ENCODE peak calls at places on chromosomes 7 and 10, in eight cellular contexts. H, Y, X, R, O, Q, G and T are unnamed samples.

GRCh38 chr7:110283056-110283455 is 807.9 kb upstream of the LRRN3 start:
- DNase-seq in G (no peak), Q (no peak), R (no peak), O (no peak), X (no peak), H (no peak), Y (no peak), T (no peak)

GRCh38 chr7:66099551-66100407 is 14.9 kb upstream of the CRCP start:
- DNase-seq in O (no peak), H (peak), R (peak), X (no peak), Q (peak), G (peak), Y (peak), T (no peak)

GRCh38 chr10:101607124-101607523 is 19.0 kb downstream of the DPCD start:
- DNase-seq in Q (no peak), X (no peak), H (no peak), R (peak), O (no peak), G (no peak), Y (no peak), T (no peak)

GRCh38 chr7:8217200-8218068 is 44.5 kb downstream of the ICA1 start:
- DNase-seq in Q (peak), X (no peak), H (peak), G (peak), R (peak), Y (no peak), O (peak), T (no peak)

GRCh38 chr10:114359041-114359952 is 45.0 kb downstream of the AFAP1L2 start:
- DNase-seq in H (peak), Q (peak), X (no peak), Y (no peak), G (peak), R (no peak), O (no peak), T (no peak)

GRCh38 chr7:17849504-17849903 is 90.8 kb downstream of the SNX13 start:
- DNase-seq in R (no peak), O (no peak), G (peak), X (no peak), H (no peak), Q (peak), Y (no peak), T (no peak)

GRCh38 chr10:43265799-43266721 is 805 bp downstream of the RASGEF1A start:
- DNase-seq in O (peak), H (peak), R (peak), G (no peak), Q (no peak), X (no peak), Y (peak), T (no peak)

GRCh38 chr7:113698556-113699220 is 220.1 kb downstream of the PPP1R3A start:
- DNase-seq in Q (peak), G (peak), R (peak), O (peak), Y (no peak), H (no peak), X (no peak), T (no peak)

GRCh38 chr10:29409241-29410051 is 120.6 kb downstream of the LYZL1 start:
- DNase-seq in R (peak), G (peak), Q (peak), H (peak), O (peak), X (peak), Y (peak), T (no peak)

GRCh38 chr10:118850418-118851061 is 95.8 kb upstream of the CACUL1 start:
- DNase-seq in X (peak), R (peak), G (no peak), Y (no peak), O (peak), Q (peak), H (no peak), T (peak)

GRCh38 chr10:117000580-117000979 is 4.4 kb downstream of the SHTN1 start:
- DNase-seq in O (no peak), X (no peak), G (no peak), H (no peak), R (peak), Q (peak), Y (no peak), T (no peak)

GRCh38 chr10:63887600-63888396 is 366.6 kb downstream of the REEP3 start:
- DNase-seq in X (no peak), Y (no peak), O (no peak), H (no peak), Q (no peak), R (no peak), G (no peak), T (no peak)

GRCh38 chr10:63889756-63890155 is 368.6 kb downstream of the REEP3 start:
- DNase-seq in Q (no peak), O (no peak), X (no peak), G (no peak), R (no peak), Y (no peak), H (no peak), T (no peak)

GRCh38 chr10:63885159-63885558 is 364.0 kb downstream of the REEP3 start:
- DNase-seq in G (no peak), Q (peak), H (no peak), X (no peak), O (no peak), R (no peak), Y (no peak), T (no peak)

GRCh38 chr10:63886281-63887025 is 365.3 kb downstream of the REEP3 start:
- DNase-seq in Y (no peak), Q (no peak), X (no peak), O (no peak), H (no peak), G (no peak), R (no peak), T (no peak)

GRCh38 chr10:63887026-63887589 is 365.9 kb downstream of the REEP3 start:
- DNase-seq in O (no peak), R (peak), G (no peak), Y (no peak), X (no peak), Q (peak), H (no peak), T (no peak)
- TF ChIP-seq CTCF in O (no peak), R (peak), G (no peak), Y (no peak), X (no peak), Q (peak), H (no peak), T (no peak)

DNA sequence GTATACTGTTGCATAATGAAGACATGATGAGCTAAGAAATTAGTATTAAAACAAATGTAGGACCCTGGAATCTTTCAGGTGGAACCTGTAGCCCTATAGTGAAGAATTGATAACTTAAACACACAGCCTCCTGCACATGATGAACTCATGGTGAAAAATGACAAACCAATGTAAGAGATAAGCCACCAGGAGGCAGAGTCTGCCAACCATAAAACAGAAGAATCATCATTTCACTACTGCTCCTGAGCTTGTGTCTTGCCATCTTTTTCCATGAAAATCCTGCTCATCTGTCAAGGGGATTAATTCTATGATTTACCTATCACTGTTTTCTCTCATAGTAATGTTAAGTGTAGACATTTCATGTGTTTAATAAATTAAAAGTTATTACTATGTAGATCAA is 363.9 kb downstream of the MALRD1 start:
- DNase-seq in H (no peak), G (peak), Y (no peak), X (no peak), R (peak), Q (peak), O (no peak), T (no peak)
- TF ChIP-seq CTCF in H (peak), G (peak), Y (no peak), X (no peak), R (peak), Q (peak), O (peak), T (peak)

DNA sequence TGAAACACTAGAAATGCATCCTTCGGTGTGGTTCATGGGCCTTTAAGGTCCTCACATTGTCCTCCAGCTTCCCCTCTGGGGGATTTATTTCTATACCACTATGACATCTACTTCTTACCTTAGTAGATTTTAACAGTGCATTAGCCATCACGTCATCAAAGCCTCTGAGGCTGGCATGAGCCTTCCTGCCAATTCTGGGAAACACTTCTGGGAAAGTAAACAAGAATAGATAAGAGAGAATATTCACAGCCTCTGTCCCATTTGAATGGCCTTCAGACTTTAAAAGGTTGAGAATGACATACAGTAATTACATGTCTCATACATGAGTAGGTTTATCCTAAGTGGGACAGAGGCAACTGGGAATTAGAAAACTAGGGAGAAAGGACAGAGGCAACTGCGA is 89.7 kb downstream of the AMPH start:
- DNase-seq in O (no peak), R (no peak), Q (no peak), Y (no peak), H (no peak), G (no peak), X (no peak), T (no peak)
- TF ChIP-seq CTCF in O (no peak), R (no peak), Q (no peak), Y (no peak), H (no peak), G (no peak), X (no peak), T (no peak)

DNA sequence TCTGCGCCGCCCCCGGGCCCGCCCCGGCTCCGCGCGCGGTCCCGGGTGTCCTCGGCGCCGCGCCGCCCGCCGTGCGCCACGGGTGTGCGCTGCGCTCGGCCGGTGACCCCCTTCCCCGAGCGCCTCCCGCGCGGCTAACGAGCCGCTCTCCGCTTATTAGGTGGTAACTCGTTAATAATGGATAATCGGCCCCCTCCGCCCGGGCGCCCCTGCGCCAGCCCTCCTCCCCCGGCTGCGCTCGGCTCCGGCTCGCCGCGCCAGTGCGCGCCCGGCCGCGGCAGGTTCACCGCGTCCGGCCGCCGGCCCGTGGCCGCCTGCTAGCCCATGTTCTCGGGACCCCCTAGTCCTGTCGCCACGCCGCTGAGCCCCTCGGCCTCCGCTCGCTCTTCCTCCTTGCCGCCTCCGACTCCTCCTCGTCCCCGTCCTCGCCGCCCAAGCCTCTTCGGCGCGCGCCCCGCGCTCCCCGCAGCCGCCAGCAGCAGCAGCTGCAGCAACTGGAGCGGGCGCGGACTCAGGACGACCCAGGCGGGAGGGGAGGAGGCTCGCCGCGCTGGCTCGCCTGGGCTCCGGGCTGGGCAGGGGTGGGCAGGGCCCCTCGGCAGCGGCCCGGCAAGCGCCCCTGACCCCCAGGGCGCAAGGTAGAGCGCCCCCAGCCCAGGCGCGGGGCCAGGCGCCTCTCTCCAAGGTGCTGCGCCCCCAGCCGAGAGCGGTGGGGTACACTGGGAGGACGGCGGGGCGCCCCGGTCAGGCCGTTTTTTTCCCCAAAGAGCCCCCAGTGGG is 568 bp upstream of the KCNMA1 start:
- DNase-seq in X (no peak), R (peak), Y (peak), Q (peak), H (peak), O (peak), G (peak), T (peak)
- TF ChIP-seq CTCF in X (no peak), R (no peak), Y (no peak), Q (no peak), H (no peak), O (no peak), G (no peak), T (no peak)

DNA sequence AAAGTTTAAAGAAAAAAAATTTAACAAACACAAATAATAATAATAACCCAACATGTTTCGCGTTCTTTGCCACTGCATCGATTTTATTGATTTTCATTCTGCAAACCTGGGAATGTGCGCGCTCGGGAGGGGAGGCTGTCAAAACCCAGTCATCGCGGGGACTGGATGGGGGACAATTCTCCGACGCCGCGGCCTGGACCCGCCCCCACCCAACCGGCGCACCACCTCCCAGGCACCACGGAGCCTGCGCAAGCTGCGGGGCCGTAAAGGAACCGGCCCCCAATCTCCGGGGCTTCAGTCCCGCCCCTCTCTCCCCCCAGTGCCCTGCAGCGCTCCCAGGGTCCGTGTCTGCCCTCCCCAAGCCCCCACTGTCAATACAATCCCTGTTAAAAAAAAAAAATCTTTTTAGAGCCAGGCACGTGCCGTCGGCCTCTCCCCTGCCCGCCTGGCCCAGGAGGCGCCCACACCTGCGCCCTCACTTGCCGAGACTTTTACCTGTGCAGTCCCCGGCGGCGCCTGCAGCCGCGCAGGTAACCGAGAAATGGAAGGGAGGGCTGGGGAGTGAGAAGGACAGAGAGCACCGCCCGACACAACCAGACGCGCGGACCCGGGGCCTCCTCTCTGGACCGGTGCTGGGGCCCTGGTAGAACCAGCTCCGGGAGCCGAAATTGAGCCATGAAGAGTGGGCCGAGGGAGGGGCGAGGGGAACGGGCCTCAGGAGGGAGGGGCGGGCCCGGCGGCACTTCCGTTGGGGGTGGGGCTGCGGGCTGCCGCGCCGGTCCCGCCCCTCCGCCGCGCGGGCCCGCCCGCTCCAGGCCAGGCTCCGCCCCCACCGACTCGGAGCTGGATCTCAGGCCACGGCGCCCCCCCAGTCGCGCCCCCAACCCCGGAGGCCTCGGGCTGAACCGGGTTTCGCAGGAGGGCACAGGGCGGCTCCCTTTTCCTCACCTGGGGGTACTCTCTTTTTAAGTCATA is 7.6 kb upstream of the ZNF503 start:
- DNase-seq in X (no peak), O (peak), Q (no peak), R (peak), Y (no peak), H (peak), G (no peak), T (peak)
- TF ChIP-seq CTCF in X (no peak), O (no peak), Q (no peak), R (no peak), Y (no peak), H (peak), G (no peak), T (no peak)